ENCODE peak calls at places on chromosomes 16 and 17, in five cellular contexts. B is activated CD4-positive, alpha-beta T cell treated with anti-CD3 and anti-CD28 coated beads, Interleukin-2, amount 50 U/mL, for 1 hour; N is RPMI7951; C is stimulated activated CD4-positive, alpha-beta T cell treated with anti-CD3 and anti-CD28 coated beads, Interleukin-15, amount 100 ng/mL, for 1 hour; D is HEK293T. V is an unnamed sample.

GRCh38 chr16:4320030-4320429 is 4.2 kb downstream of the GLIS2 start:
- DNase-seq in D (no peak), N (no peak), B (no peak), C (no peak), V (no peak)

GRCh38 chr17:290121-290521 is 62.5 kb downstream of the RPH3AL start:
- DNase-seq in N (no peak), D (no peak), B (no peak), C (no peak), V (no peak)

GRCh38 chr16:80680046-80680445 is 124.4 kb downstream of the CDYL2 start:
- DNase-seq in N (no peak), B (no peak), D (no peak), C (no peak), V (no peak)

GRCh38 chr16:27256861-27257260 is 11.7 kb downstream of the NSMCE1 start:
- DNase-seq in D (no peak), B (no peak), C (no peak), N (no peak), V (no peak)

GRCh38 chr17:79838541-79839274 is 532 bp downstream of the CBX4 start:
- DNase-seq in D (peak), B (peak), C (no peak), N (peak), V (peak)

GRCh38 chr17:42623732-42624596 is 14.5 kb downstream of the TUBG1 start:
- DNase-seq in B (no peak), N (peak), D (no peak), C (no peak), V (peak)

GRCh38 chr17:6279659-6280058 is 155.3 kb downstream of the AIPL1 start:
- DNase-seq in N (no peak), D (no peak), B (no peak), C (no peak), V (peak)

GRCh38 chr17:17395246-17395802 is 81.5 kb upstream of the MED9 start:
- DNase-seq in C (no peak), N (no peak), B (no peak), D (no peak), V (no peak)

GRCh38 chr17:43665038-43665386 is 3.3 kb upstream of the MEOX1 start:
- DNase-seq in B (no peak), N (no peak), D (no peak), C (no peak), V (no peak)

GRCh38 chr17:75681289-75681688 is 14.2 kb downstream of the SAP30BP start:
- DNase-seq in B (no peak), C (no peak), N (peak), D (no peak), V (no peak)

GRCh38 chr16:89786474-89787364 is 29.7 kb downstream of the FANCA start:
- DNase-seq in C (no peak), B (no peak), D (no peak), N (no peak), V (no peak)

GRCh38 chr16:19882641-19883040 is 2.0 kb downstream of the GPRC5B start:
- DNase-seq in N (no peak), C (no peak), B (no peak), D (no peak), V (no peak)

GRCh38 chr17:29215717-29216116 is 30.9 kb upstream of the CRYBA1 start:
- DNase-seq in B (no peak), D (no peak), C (no peak), N (peak), V (no peak)

GRCh38 chr16:81314603-81315270 is at the start of gene GAN:
- DNase-seq in B (peak), D (peak), N (peak), C (peak), V (peak)

GRCh38 chr17:835263-835662 is 53.1 kb downstream of the MRM3 start:
- DNase-seq in N (peak), B (no peak), D (no peak), C (no peak), V (peak)

GRCh38 chr16:47058295-47059086 is 85.0 kb upstream of the DNAJA2 start:
- DNase-seq in B (no peak), D (no peak), N (peak), C (no peak), V (no peak)

GRCh38 chr17:66467766-66468165 is 165.4 kb downstream of the PRKCA start:
- DNase-seq in D (no peak), B (no peak), N (no peak), C (no peak), V (no peak)